ENCODE peak calls at places on chromosomes 6 and 20, in nine cellular contexts. S, G, T, E, Y, P, F, L and W are unnamed samples. For H3K36me3 and H3K9me3, the result is how much of the 10 kb centered on the place peaks cover.

GRCh38 chr20:58448958-58449357 is 59.9 kb downstream of the VAPB start:
- DNase-seq in S (no peak), G (no peak), T (no peak), E (no peak), Y (no peak), P (no peak), F (no peak), L (no peak), W (no peak)

GRCh38 chr6:6912841-6913240 is 194.9 kb upstream of the RREB1 start:
- DNase-seq in S (no peak), G (no peak), T (no peak), E (no peak), Y (peak), P (no peak), F (no peak), L (no peak), W (no peak)

GRCh38 chr6:109457596-109457996 is 2.0 kb upstream of the MICAL1 start:
- DNase-seq in S (no peak), G (no peak), T (no peak), E (no peak), Y (no peak), P (no peak), F (no peak), L (no peak), W (no peak)

GRCh38 chr20:41316602-41317535 is 662 bp downstream of the ZHX3 start:
- DNase-seq in S (peak), G (peak), T (peak), E (no peak), Y (peak), P (peak), F (peak), L (peak), W (peak)

GRCh38 chr6:139569561-139569960 is 195.1 kb upstream of the CITED2 start:
- DNase-seq in S (no peak), G (no peak), T (no peak), E (no peak), Y (peak), P (no peak), F (no peak), L (peak), W (no peak)

GRCh38 chr6:143449731-143450452 is 603 bp downstream of the ADAT2 start:
- DNase-seq in S (peak), G (no peak), T (no peak), E (no peak), Y (peak), P (peak), F (no peak), L (peak), W (peak)

GRCh38 chr6:127516676-127517273 is 2.4 kb downstream of the MTCL3 start:
- DNase-seq in S (peak), G (no peak), T (no peak), E (peak), Y (peak), P (no peak), F (no peak), L (peak), W (no peak)

GRCh38 chr6:41551086-41551702 is 5.0 kb downstream of the FOXP4 start:
- DNase-seq in S (no peak), G (no peak), T (no peak), E (no peak), Y (no peak), P (no peak), F (no peak), L (no peak), W (no peak)

GRCh38 chr6:23301546-23301945 is 732.2 kb downstream of the HDGFL1 start:
- DNase-seq in S (no peak), G (no peak), T (no peak), E (no peak), Y (no peak), P (no peak), F (no peak), L (peak), W (no peak)

GRCh38 chr6:33313105-33313708 is 671 bp downstream of the TAPBP start:
- DNase-seq in S (peak), G (peak), T (peak), E (no peak), Y (peak), P (no peak), F (peak), L (peak), W (peak)

GRCh38 chr6:106823732-106824351 is 150.7 kb downstream of the CD24 start:
- DNase-seq in S (no peak), G (no peak), T (no peak), E (no peak), Y (no peak), P (no peak), F (peak), L (no peak), W (peak)

GRCh38 chr6:2578729-2579128 is 172.0 kb downstream of the MYLK4 start:
- DNase-seq in S (no peak), G (no peak), T (no peak), E (no peak), Y (peak), P (no peak), F (no peak), L (peak), W (no peak)

GRCh38 chr6:33824461-33825154 is 20.8 kb upstream of the MLN start:
- DNase-seq in S (peak), G (no peak), T (no peak), E (peak), Y (peak), P (no peak), F (peak), L (peak), W (peak)

GRCh38 chr20:58407201-58407873 is 18.3 kb downstream of the VAPB start:
- DNase-seq in S (no peak), G (no peak), T (no peak), E (no peak), Y (peak), P (no peak), F (no peak), L (peak), W (no peak)

GRCh38 chr20:4090756-4091331 is 75.5 kb upstream of the RNF24 start:
- DNase-seq in S (no peak), G (no peak), T (peak), E (no peak), Y (peak), P (no peak), F (no peak), L (peak), W (no peak)

GRCh38 chr6:140050232-140050995 is 676.0 kb upstream of the CITED2 start:
- DNase-seq in S (peak), G (no peak), T (no peak), E (no peak), Y (peak), P (no peak), F (no peak), L (peak), W (no peak)

GRCh38 chr20:38975539-38976120 is 13.5 kb downstream of the DHX35 start:
- DNase-seq in S (no peak), G (no peak), T (no peak), E (no peak), Y (no peak), P (no peak), F (no peak), L (peak), W (no peak)

GRCh38 chr20:18588554-18589043 is 745 bp downstream of the DTD1 start:
- DNase-seq in S (no peak), G (peak), T (no peak), E (no peak), Y (no peak), P (no peak), F (no peak), L (no peak), W (no peak)

GRCh38 chr20:35135867-35136586 is 11.1 kb downstream of the EDEM2 start:
- DNase-seq in S (peak), G (no peak), T (no peak), E (no peak), Y (peak), P (no peak), F (peak), L (peak), W (no peak)

GRCh38 chr6:40584741-40585140 is 2.4 kb downstream of the LRFN2 start:
- DNase-seq in S (no peak), G (no peak), T (no peak), E (no peak), Y (no peak), P (no peak), F (no peak), L (no peak), W (no peak)

GRCh38 chr6:81640891-81641290 is 111.6 kb downstream of the TENT5A start:
- DNase-seq in S (no peak), G (no peak), T (no peak), E (no peak), Y (no peak), P (no peak), F (no peak), L (no peak), W (no peak)

GRCh38 chr6:135871296-135871695 is 19.8 kb downstream of the PDE7B start:
- DNase-seq in S (no peak), G (no peak), T (no peak), E (no peak), Y (no peak), P (no peak), F (no peak), L (peak), W (no peak)

GRCh38 chr6:38153511-38153910 is 334.0 kb downstream of the ZFAND3 start:
- DNase-seq in S (no peak), G (no peak), T (no peak), E (no peak), Y (no peak), P (no peak), F (no peak), L (no peak), W (no peak)

GRCh38 chr6:39199541-39199940 is 29.7 kb downstream of the KCNK5 start:
- DNase-seq in S (no peak), G (no peak), T (no peak), E (no peak), Y (no peak), P (no peak), F (no peak), L (no peak), W (peak)

GRCh38 chr20:62856931-62857619 is 4.5 kb downstream of the TCFL5 start:
- DNase-seq in S (no peak), G (no peak), T (no peak), E (no peak), Y (no peak), P (no peak), F (no peak), L (no peak), W (no peak)

DNA sequence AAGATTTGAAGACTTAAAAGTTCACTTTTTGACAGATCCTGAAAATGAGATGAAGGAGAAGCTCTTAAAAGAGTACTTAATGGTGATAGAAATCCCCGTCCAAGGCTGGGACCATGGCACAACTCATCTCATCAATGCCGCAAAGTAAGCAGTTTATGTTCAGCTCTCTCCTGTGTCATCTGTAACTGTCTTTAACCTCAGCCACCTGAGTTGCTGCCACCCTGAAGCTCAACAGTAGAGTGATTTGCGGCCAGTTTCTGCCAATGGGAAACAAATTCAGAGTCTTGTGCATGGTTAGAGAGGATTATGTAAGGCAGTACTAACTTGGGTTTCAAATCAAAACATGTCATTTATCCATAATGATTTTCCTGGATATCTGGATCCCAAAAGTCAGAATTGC is 10.1 kb downstream of the TNFAIP3 start:
- DNase-seq in S (no peak), G (no peak), T (no peak), E (no peak), Y (no peak), P (peak), F (no peak), L (no peak), W (no peak)
- H3K36me3 ChIP-seq in S (half or more), G (half or more), T (half or more), E (under half), Y (under half), P (half or more), F (half or more), L (half or more), W (under half)

GRCh38 chr6:24910331-24910849 is 25.4 kb downstream of the RIPOR2 start:
- DNase-seq in S (peak), G (peak), T (no peak), E (no peak), Y (no peak), P (no peak), F (peak), L (no peak), W (peak)
- H3K27ac ChIP-seq in S (peak), G (peak), T (peak), E (no peak), Y (no peak), P (peak), F (peak), L (peak), W (peak)

DNA sequence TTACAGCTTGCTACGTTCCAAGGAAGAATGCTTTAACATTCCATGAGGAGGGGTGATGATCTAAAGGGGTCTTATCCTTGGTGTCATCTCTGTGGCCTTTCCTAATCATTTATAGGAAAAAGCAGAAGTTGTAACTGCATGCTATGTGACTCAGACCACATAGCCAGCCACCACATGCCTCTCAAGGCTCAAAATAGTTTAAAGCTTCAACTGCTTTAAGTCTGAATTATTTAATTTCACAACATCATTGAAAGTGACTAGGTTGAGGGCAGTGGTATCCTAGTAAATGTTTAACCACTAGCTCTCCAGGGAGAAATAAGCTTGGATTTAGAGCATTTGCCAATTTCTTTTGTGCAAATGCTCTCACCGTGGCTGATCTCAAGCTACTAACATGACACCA is 29.7 kb downstream of the MC3R start:
- DNase-seq in S (no peak), G (no peak), T (no peak), E (no peak), Y (no peak), P (no peak), F (no peak), L (no peak), W (no peak)
- H3K9me3 ChIP-seq in S (under half), G (under half), T (under half), E (under half), Y (under half), P (under half), F (under half), L (under half), W (under half)

GRCh38 chr6:169779896-169780295 is 28.5 kb downstream of the ERMARD start:
- DNase-seq in S (no peak), G (no peak), T (no peak), E (no peak), Y (no peak), P (no peak), F (no peak), L (no peak), W (no peak)
- H3K36me3 ChIP-seq in S (half or more), G (half or more), T (half or more), E (under half), Y (under half), P (under half), F (under half), L (under half), W (under half)